ENCODE peak calls at places on chromosomes 2 and 18, in four cellular contexts. H, Z, P and E are unnamed samples.

GRCh38 chr2:37786854-37787253 is 115.4 kb upstream of the CDC42EP3 start:
- DNase-seq in H (no peak), Z (no peak), P (peak), E (no peak)

GRCh38 chr2:234991290-234991689 is 39.5 kb downstream of the SH3BP4 start:
- DNase-seq in H (no peak), Z (no peak), P (no peak), E (no peak)

GRCh38 chr2:190180313-190181065 is 118.0 kb upstream of the MSTN start:
- DNase-seq in H (peak), Z (peak), P (peak), E (no peak)

GRCh38 chr18:9148239-9148552 is 11.6 kb downstream of the ANKRD12 start:
- DNase-seq in H (no peak), Z (no peak), P (no peak), E (no peak)

GRCh38 chr18:75456277-75456676 is 28.8 kb upstream of the SMIM21 start:
- DNase-seq in H (no peak), Z (no peak), P (no peak), E (no peak)

GRCh38 chr2:235444101-235444597 is 49.7 kb upstream of the AGAP1 start:
- DNase-seq in H (no peak), Z (peak), P (peak), E (no peak)

GRCh38 chr18:2656237-2657042 is 914 bp downstream of the SMCHD1 start:
- DNase-seq in H (peak), Z (no peak), P (peak), E (no peak)

GRCh38 chr18:75124551-75124950 is 84.4 kb downstream of the PTGR3 start:
- DNase-seq in H (no peak), Z (no peak), P (no peak), E (no peak)

GRCh38 chr2:45954233-45954850 is 302.9 kb downstream of the PRKCE start:
- DNase-seq in H (no peak), Z (no peak), P (no peak), E (no peak)

GRCh38 chr2:57884281-57884680 is 162.3 kb upstream of the VRK2 start:
- DNase-seq in H (no peak), Z (no peak), P (no peak), E (no peak)

GRCh38 chr2:145874466-145874865 is 1354.5 kb upstream of the ZEB2 start:
- DNase-seq in H (no peak), Z (no peak), P (no peak), E (no peak)

GRCh38 chr18:57789105-57789504 is 14.0 kb downstream of the ATP8B1 start:
- DNase-seq in H (no peak), Z (peak), P (no peak), E (no peak)

GRCh38 chr2:32832821-32833220 is 113.9 kb upstream of the LTBP1 start:
- DNase-seq in H (no peak), Z (no peak), P (no peak), E (no peak)

GRCh38 chr2:667332-668000 is 9.7 kb downstream of the TMEM18 start:
- DNase-seq in H (peak), Z (peak), P (peak), E (no peak)

GRCh38 chr2:38095996-38096861 is 20.3 kb upstream of the CYP1B1 start:
- DNase-seq in H (no peak), Z (no peak), P (no peak), E (no peak)

GRCh38 chr2:112607680-112608438 is 23.4 kb downstream of the CHCHD5 start:
- DNase-seq in H (no peak), Z (no peak), P (no peak), E (no peak)

GRCh38 chr2:18178736-18179349 is 300.4 kb downstream of the KCNS3 start:
- DNase-seq in H (peak), Z (peak), P (peak), E (peak)

GRCh38 chr2:158179660-158180059 is 78.0 kb downstream of the UPP2 start:
- DNase-seq in H (no peak), Z (peak), P (peak), E (no peak)

GRCh38 chr2:200788129-200788718 is 23.5 kb upstream of the BZW1 start:
- DNase-seq in H (no peak), Z (no peak), P (no peak), E (no peak)

GRCh38 chr18:2907459-2908145 is 60.8 kb downstream of the EMILIN2 start:
- DNase-seq in H (no peak), Z (no peak), P (no peak), E (no peak)

GRCh38 chr2:174833737-174834136 is 69.5 kb upstream of the CHRNA1 start:
- DNase-seq in H (no peak), Z (no peak), P (no peak), E (no peak)

GRCh38 chr2:174840436-174840835 is 76.2 kb upstream of the CHRNA1 start:
- DNase-seq in H (no peak), Z (no peak), P (no peak), E (no peak)

GRCh38 chr2:174835797-174836255 is 71.6 kb upstream of the CHRNA1 start:
- DNase-seq in H (no peak), Z (no peak), P (no peak), E (no peak)

GRCh38 chr2:174839672-174840071 is 75.4 kb upstream of the CHRNA1 start:
- DNase-seq in H (no peak), Z (no peak), P (no peak), E (no peak)

GRCh38 chr2:174836345-174836999 is 72.2 kb upstream of the CHRNA1 start:
- DNase-seq in H (no peak), Z (no peak), P (no peak), E (no peak)
- TF ChIP-seq TCF7L2 in H (no peak), Z (no peak), P (no peak), E (no peak)

GRCh38 chr2:172859821-172860707 is 124.4 kb downstream of the RAPGEF4 start:
- DNase-seq in H (no peak), Z (no peak), P (no peak), E (no peak)
- TF ChIP-seq TCF7L2 in H (no peak), Z (no peak), P (no peak), E (no peak)

GRCh38 chr2:88564402-88564801 is 62.9 kb downstream of the EIF2AK3 start:
- DNase-seq in H (no peak), Z (no peak), P (no peak), E (no peak)

GRCh38 chr2:88563134-88563533 is 64.1 kb downstream of the EIF2AK3 start:
- DNase-seq in H (no peak), Z (no peak), P (no peak), E (no peak)

GRCh38 chr2:88557290-88557689 is 70.0 kb downstream of the EIF2AK3 start:
- DNase-seq in H (no peak), Z (no peak), P (no peak), E (no peak)

GRCh38 chr2:88560619-88561307 is 66.5 kb downstream of the EIF2AK3 start:
- DNase-seq in H (no peak), Z (no peak), P (no peak), E (no peak)

DNA sequence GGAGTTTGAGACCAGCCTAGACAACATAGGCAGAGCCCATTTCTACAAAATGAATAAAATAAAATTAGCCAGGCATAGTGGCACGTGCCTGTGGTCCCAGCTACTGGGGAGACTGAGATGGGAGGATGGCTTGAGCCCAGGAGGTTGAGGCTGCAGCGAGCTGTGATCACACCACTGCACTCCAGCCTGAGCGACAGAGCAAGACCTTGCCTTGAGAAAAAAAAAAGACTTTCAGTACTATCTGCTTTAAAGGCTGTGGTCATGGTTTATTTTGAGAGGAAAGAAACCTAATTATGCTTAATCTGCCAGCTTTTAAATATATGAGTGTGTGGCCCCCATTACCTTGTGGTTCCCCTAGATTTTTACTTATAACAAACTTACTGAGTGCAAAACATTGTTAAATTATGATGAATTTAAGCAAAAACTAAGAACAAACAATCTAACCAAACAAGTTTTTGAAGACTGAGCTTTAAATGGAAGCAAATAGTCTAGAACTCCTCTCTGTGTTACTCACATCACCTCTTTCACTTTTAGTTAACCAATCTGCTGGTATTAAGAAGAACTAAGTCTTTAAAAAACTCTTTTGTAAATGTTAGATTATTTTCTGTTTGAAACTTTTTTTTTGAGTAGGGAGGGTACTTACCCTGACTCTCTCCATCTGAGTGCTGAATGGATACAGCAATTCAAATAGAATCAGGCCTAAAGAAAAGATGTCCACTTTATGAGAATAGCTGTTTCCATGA is 65.4 kb downstream of the EIF2AK3 start:
- DNase-seq in H (no peak), Z (no peak), P (no peak), E (no peak)
- TF ChIP-seq TCF7L2 in H (no peak), Z (no peak), P (no peak), E (no peak)

GRCh38 chr2:194004590-194005206 is 1652.3 kb upstream of the SLC39A10 start:
- DNase-seq in H (no peak), Z (no peak), P (no peak), E (no peak)
- TF ChIP-seq TCF7L2 in H (no peak), Z (no peak), P (no peak), E (no peak)